ENCODE peak calls at places on chromosomes 16 and 17, in ten cellular contexts. One of them, this sample, is unnamed.

GRCh38 chr16:81097230-81097629 is 1.0 kb upstream of the GCSH start:
- DNase-seq in fibroblast of pulmonary artery: no peak
- DNase-seq in GM13976: no peak
- DNase-seq in GM13977: no peak
- DNase-seq in IMR-90: no peak
- DNase-seq in Calu3: no peak
- DNase-seq in adrenal gland: no peak
- DNase-seq in K562: no peak
- DNase-seq in stomach: no peak
- DNase-seq in OCI-LY7: no peak
- DNase-seq in this sample: no peak

GRCh38 chr16:74736531-74737157 is 36.0 kb upstream of the MLKL start:
- DNase-seq in IMR-90: no peak
- DNase-seq in GM13976: no peak
- DNase-seq in adrenal gland: no peak
- DNase-seq in K562: no peak
- DNase-seq in fibroblast of pulmonary artery: no peak
- DNase-seq in Calu3: no peak
- DNase-seq in GM13977: no peak
- DNase-seq in OCI-LY7: no peak
- DNase-seq in stomach: no peak
- DNase-seq in this sample: no peak

GRCh38 chr17:82592751-82593589 is 55.3 kb downstream of the WDR45B start:
- DNase-seq in GM13976: no peak
- DNase-seq in adrenal gland: peak; percentile 93
- DNase-seq in Calu3: peak; percentile 75
- DNase-seq in fibroblast of pulmonary artery: peak; percentile 82
- DNase-seq in stomach: peak; percentile 82
- DNase-seq in K562: peak; percentile 30
- DNase-seq in IMR-90: peak; percentile 74
- DNase-seq in OCI-LY7: peak; percentile 87
- DNase-seq in GM13977: no peak
- DNase-seq in this sample: no peak

GRCh38 chr16:89687092-89687940 is 827 bp downstream of the CDK10 start:
- DNase-seq in GM13976: peak; percentile 57
- DNase-seq in Calu3: peak; percentile 85
- DNase-seq in IMR-90: peak; percentile 52
- DNase-seq in fibroblast of pulmonary artery: peak; percentile 25
- DNase-seq in adrenal gland: no peak
- DNase-seq in GM13977: peak; percentile 70
- DNase-seq in K562: peak; percentile 55
- DNase-seq in stomach: peak; percentile 79
- DNase-seq in OCI-LY7: peak; percentile 73
- DNase-seq in this sample: peak; percentile 66

GRCh38 chr16:3937066-3937875 is 56.8 kb upstream of the CREBBP start:
- DNase-seq in adrenal gland: no peak
- DNase-seq in IMR-90: no peak
- DNase-seq in OCI-LY7: no peak
- DNase-seq in stomach: no peak
- DNase-seq in fibroblast of pulmonary artery: no peak
- DNase-seq in K562: no peak
- DNase-seq in Calu3: no peak
- DNase-seq in GM13976: no peak
- DNase-seq in GM13977: no peak
- DNase-seq in this sample: no peak

GRCh38 chr17:76868176-76868668 is at the start of gene MGAT5B:
- DNase-seq in OCI-LY7: peak; percentile 94
- DNase-seq in fibroblast of pulmonary artery: peak; percentile 80
- DNase-seq in adrenal gland: peak; percentile 81
- DNase-seq in GM13977: peak; percentile 97
- DNase-seq in stomach: peak; percentile 85
- DNase-seq in Calu3: peak; percentile 91
- DNase-seq in IMR-90: peak; percentile 76
- DNase-seq in GM13976: peak; percentile 96
- DNase-seq in K562: peak; percentile 93
- DNase-seq in this sample: peak; percentile 93

GRCh38 chr17:73342057-73342522 is 30.3 kb upstream of the CDC42EP4 start:
- DNase-seq in adrenal gland: peak; percentile 89
- DNase-seq in OCI-LY7: no peak
- DNase-seq in stomach: peak; percentile 77
- DNase-seq in IMR-90: peak; percentile 88
- DNase-seq in GM13977: no peak
- DNase-seq in K562: no peak
- DNase-seq in GM13976: no peak
- DNase-seq in fibroblast of pulmonary artery: peak; percentile 98
- DNase-seq in Calu3: peak; percentile 87
- DNase-seq in this sample: no peak

GRCh38 chr16:66240088-66240487 is 126.4 kb upstream of the CDH5 start:
- DNase-seq in Calu3: no peak
- DNase-seq in fibroblast of pulmonary artery: no peak
- DNase-seq in K562: no peak
- DNase-seq in GM13976: no peak
- DNase-seq in stomach: no peak
- DNase-seq in IMR-90: no peak
- DNase-seq in OCI-LY7: no peak
- DNase-seq in adrenal gland: no peak
- DNase-seq in GM13977: no peak
- DNase-seq in this sample: no peak

GRCh38 chr17:42571435-42572225 is 4.7 kb downstream of the MLX start:
- DNase-seq in K562: no peak
- DNase-seq in GM13976: no peak
- DNase-seq in GM13977: no peak
- DNase-seq in stomach: peak; percentile 84
- DNase-seq in OCI-LY7: no peak
- DNase-seq in IMR-90: no peak
- DNase-seq in Calu3: no peak
- DNase-seq in fibroblast of pulmonary artery: no peak
- DNase-seq in adrenal gland: no peak
- DNase-seq in this sample: no peak

GRCh38 chr16:7055443-7055842 is 277.2 kb upstream of the RBFOX1 start:
- DNase-seq in Calu3: no peak
- DNase-seq in adrenal gland: no peak
- DNase-seq in fibroblast of pulmonary artery: no peak
- DNase-seq in GM13977: no peak
- DNase-seq in K562: peak; percentile 12
- DNase-seq in stomach: no peak
- DNase-seq in IMR-90: no peak
- DNase-seq in GM13976: no peak
- DNase-seq in OCI-LY7: no peak
- DNase-seq in this sample: no peak

GRCh38 chr17:50943575-50943933 is 77.4 kb upstream of the TOB1 start:
- DNase-seq in stomach: peak; percentile 58
- DNase-seq in fibroblast of pulmonary artery: no peak
- DNase-seq in IMR-90: no peak
- DNase-seq in OCI-LY7: no peak
- DNase-seq in Calu3: no peak
- DNase-seq in adrenal gland: peak; percentile 63
- DNase-seq in GM13977: no peak
- DNase-seq in GM13976: no peak
- DNase-seq in K562: no peak
- DNase-seq in this sample: no peak

GRCh38 chr16:20849587-20850390 is 43.5 kb downstream of the REXO5 start:
- DNase-seq in K562: peak; percentile 46
- DNase-seq in fibroblast of pulmonary artery: peak; percentile 78
- DNase-seq in GM13977: no peak
- DNase-seq in OCI-LY7: peak; percentile 56
- DNase-seq in adrenal gland: peak; percentile 93
- DNase-seq in Calu3: peak; percentile 84
- DNase-seq in GM13976: peak; percentile 36
- DNase-seq in IMR-90: peak; percentile 68
- DNase-seq in stomach: peak; percentile 75
- DNase-seq in this sample: peak; percentile 35

GRCh38 chr16:31451681-31452351 is 7.5 kb upstream of the ARMC5 start:
- DNase-seq in IMR-90: peak; percentile 80
- DNase-seq in fibroblast of pulmonary artery: peak; percentile 73
- DNase-seq in K562: peak; percentile 65
- DNase-seq in adrenal gland: peak; percentile 90
- DNase-seq in GM13976: no peak
- DNase-seq in stomach: peak; percentile 56
- DNase-seq in OCI-LY7: peak; percentile 46
- DNase-seq in Calu3: peak; percentile 83
- DNase-seq in GM13977: no peak
- DNase-seq in this sample: no peak

GRCh38 chr16:57681950-57682728 is 12.5 kb upstream of the DRC7 start:
- DNase-seq in GM13977: no peak
- DNase-seq in GM13976: no peak
- DNase-seq in fibroblast of pulmonary artery: no peak
- DNase-seq in adrenal gland: no peak
- DNase-seq in OCI-LY7: no peak
- DNase-seq in K562: no peak
- DNase-seq in stomach: no peak
- DNase-seq in Calu3: no peak
- DNase-seq in IMR-90: no peak
- DNase-seq in this sample: no peak

GRCh38 chr16:57680842-57681241 is 12.7 kb downstream of the ADGRG3 start:
- DNase-seq in adrenal gland: no peak
- DNase-seq in OCI-LY7: no peak
- DNase-seq in fibroblast of pulmonary artery: no peak
- DNase-seq in K562: no peak
- DNase-seq in IMR-90: no peak
- DNase-seq in stomach: no peak
- DNase-seq in Calu3: no peak
- DNase-seq in GM13977: no peak
- DNase-seq in GM13976: no peak
- DNase-seq in this sample: no peak

GRCh38 chr16:57683599-57684545 is 10.7 kb upstream of the DRC7 start:
- DNase-seq in K562: no peak
- DNase-seq in GM13976: no peak
- DNase-seq in adrenal gland: no peak
- DNase-seq in GM13977: no peak
- DNase-seq in OCI-LY7: no peak
- DNase-seq in fibroblast of pulmonary artery: no peak
- DNase-seq in Calu3: no peak
- DNase-seq in stomach: no peak
- DNase-seq in IMR-90: no peak
- DNase-seq in this sample: no peak

GRCh38 chr16:57684626-57685358 is 9.8 kb upstream of the DRC7 start:
- DNase-seq in fibroblast of pulmonary artery: no peak
- DNase-seq in GM13976: no peak
- DNase-seq in K562: no peak
- DNase-seq in OCI-LY7: no peak
- DNase-seq in stomach: no peak
- DNase-seq in Calu3: no peak
- DNase-seq in adrenal gland: no peak
- DNase-seq in IMR-90: no peak
- DNase-seq in GM13977: no peak
- DNase-seq in this sample: no peak

DNA sequence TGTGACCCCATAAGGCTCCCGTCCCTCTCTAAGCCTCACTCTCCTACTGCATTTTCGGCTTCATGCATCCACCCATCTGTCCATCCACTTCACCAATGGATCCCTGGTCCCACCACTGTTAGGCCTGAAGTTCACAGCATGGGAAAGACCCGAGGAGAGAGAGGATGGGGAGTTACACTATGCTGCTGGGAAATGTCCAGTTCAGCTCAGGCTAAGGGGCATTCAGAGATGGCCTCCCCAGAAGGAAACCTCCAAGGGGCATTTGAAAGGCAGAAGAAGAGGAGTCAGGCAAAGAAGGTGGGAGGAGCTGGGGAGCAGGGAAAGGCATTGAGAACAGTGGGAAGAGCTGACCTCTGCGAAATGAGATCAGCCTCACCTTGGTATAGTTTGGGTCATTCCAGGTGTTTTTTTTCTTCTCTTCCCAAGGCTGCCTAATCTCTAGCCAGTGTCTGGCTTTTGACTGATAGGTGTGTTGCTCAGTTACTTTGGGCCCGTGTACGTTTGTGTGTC is 11.7 kb upstream of the DRC7 start:
- DNase-seq in OCI-LY7: no peak
- DNase-seq in GM13976: no peak
- DNase-seq in GM13977: no peak
- DNase-seq in fibroblast of pulmonary artery: no peak
- DNase-seq in stomach: no peak
- DNase-seq in IMR-90: no peak
- DNase-seq in K562: no peak
- DNase-seq in Calu3: no peak
- DNase-seq in adrenal gland: no peak
- DNase-seq in this sample: no peak
- TF ChIP-seq CTCF in OCI-LY7: no peak
- TF ChIP-seq CTCF in GM13976: no peak
- TF ChIP-seq CTCF in GM13977: no peak
- TF ChIP-seq CTCF in fibroblast of pulmonary artery: no peak
- TF ChIP-seq CTCF in stomach: no peak
- TF ChIP-seq CTCF in IMR-90: no peak
- TF ChIP-seq CTCF in K562: no peak
- TF ChIP-seq CTCF in Calu3: no peak
- TF ChIP-seq CTCF in adrenal gland: no peak
- TF ChIP-seq CTCF in this sample: no peak

GRCh38 chr17:5571281-5571680 is 13.0 kb downstream of the NLRP1 start:
- DNase-seq in GM13977: no peak
- DNase-seq in fibroblast of pulmonary artery: peak; percentile 39
- DNase-seq in adrenal gland: no peak
- DNase-seq in K562: no peak
- DNase-seq in IMR-90: peak; percentile 24
- DNase-seq in Calu3: no peak
- DNase-seq in GM13976: no peak
- DNase-seq in OCI-LY7: no peak
- DNase-seq in stomach: no peak
- DNase-seq in this sample: no peak
- TF ChIP-seq CTCF in GM13977: no peak
- TF ChIP-seq CTCF in fibroblast of pulmonary artery: no peak
- TF ChIP-seq CTCF in adrenal gland: no peak
- TF ChIP-seq CTCF in K562: no peak
- TF ChIP-seq CTCF in IMR-90: no peak
- TF ChIP-seq CTCF in Calu3: no peak
- TF ChIP-seq CTCF in GM13976: no peak
- TF ChIP-seq CTCF in OCI-LY7: no peak
- TF ChIP-seq CTCF in stomach: no peak
- TF ChIP-seq CTCF in this sample: no peak

GRCh38 chr17:13114601-13115024 is 96.8 kb upstream of the ELAC2 start:
- DNase-seq in IMR-90: peak; percentile 28
- DNase-seq in stomach: peak; percentile 47
- DNase-seq in adrenal gland: no peak
- DNase-seq in OCI-LY7: peak; percentile 2
- DNase-seq in GM13977: no peak
- DNase-seq in Calu3: no peak
- DNase-seq in GM13976: peak; percentile 45
- DNase-seq in fibroblast of pulmonary artery: peak; percentile 39
- DNase-seq in K562: peak; percentile 37
- DNase-seq in this sample: peak; percentile 27
- TF ChIP-seq CTCF in IMR-90: peak; percentile 71
- TF ChIP-seq CTCF in stomach: peak; percentile 54
- TF ChIP-seq CTCF in adrenal gland: peak; percentile 40
- TF ChIP-seq CTCF in OCI-LY7: peak; percentile 72
- TF ChIP-seq CTCF in GM13977: peak; percentile 48
- TF ChIP-seq CTCF in Calu3: no peak
- TF ChIP-seq CTCF in GM13976: peak; percentile 58
- TF ChIP-seq CTCF in fibroblast of pulmonary artery: peak; percentile 78
- TF ChIP-seq CTCF in K562: peak; percentile 55
- TF ChIP-seq CTCF in this sample: peak; percentile 52

DNA sequence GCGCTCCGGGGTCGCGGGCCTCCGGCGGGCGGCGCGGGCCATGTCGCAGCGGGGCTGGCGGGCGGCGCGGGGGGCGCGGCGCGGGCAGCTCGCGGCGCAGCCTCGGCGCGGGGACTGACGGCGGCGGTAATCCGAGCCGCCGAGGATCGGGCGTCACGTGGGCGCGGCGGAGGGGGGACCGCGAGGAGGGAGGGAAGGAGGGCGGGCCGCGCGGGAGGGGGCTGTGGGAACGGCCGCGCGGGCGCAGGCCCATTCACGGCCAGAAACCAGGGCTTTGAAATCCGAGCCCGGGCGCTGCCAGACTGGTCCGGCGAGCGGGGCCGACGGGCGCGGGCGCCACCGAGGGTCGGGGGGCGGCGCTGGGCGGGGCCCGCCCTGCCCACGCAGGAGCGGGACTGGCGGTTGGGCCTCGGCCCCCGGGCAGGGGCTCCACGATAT is at the start of gene MTSS2:
- DNase-seq in GM13977: peak; percentile 72
- DNase-seq in stomach: peak; percentile 83
- DNase-seq in K562: peak; percentile 93
- DNase-seq in GM13976: no peak
- DNase-seq in fibroblast of pulmonary artery: peak; percentile 83
- DNase-seq in IMR-90: peak; percentile 85
- DNase-seq in adrenal gland: peak; percentile 91
- DNase-seq in Calu3: peak; percentile 76
- DNase-seq in OCI-LY7: no peak
- DNase-seq in this sample: no peak
- TF ChIP-seq CTCF in GM13977: no peak
- TF ChIP-seq CTCF in stomach: no peak
- TF ChIP-seq CTCF in K562: no peak
- TF ChIP-seq CTCF in GM13976: no peak
- TF ChIP-seq CTCF in fibroblast of pulmonary artery: no peak
- TF ChIP-seq CTCF in IMR-90: peak; percentile 2
- TF ChIP-seq CTCF in adrenal gland: no peak
- TF ChIP-seq CTCF in Calu3: no peak
- TF ChIP-seq CTCF in OCI-LY7: no peak
- TF ChIP-seq CTCF in this sample: no peak